ENCODE peak calls at places on chromosomes 16 and 17, in six cellular contexts. E is H1, B is A549, K is GM12878, H is HepG2, M is K562. O is an unnamed sample.

GRCh38 chr17:44926841-44927525 is 11.7 kb upstream of the GFAP start:
- DNase-seq in E (no peak), K (no peak), H (no peak), M (no peak), B (no peak), O (no peak)

GRCh38 chr17:20121359-20122235 is 112.4 kb downstream of the SPECC1 start:
- DNase-seq in K (peak; percentile 23), E (peak; percentile 64), H (peak; percentile 50), M (peak; percentile 62), B (peak; percentile 68), O (peak; percentile 62)

GRCh38 chr17:66661857-66662256 is 173.1 kb upstream of the CACNG5 start:
- DNase-seq in M (no peak), B (no peak), E (no peak), H (no peak), K (no peak), O (no peak)

GRCh38 chr16:84065536-84066132 is 23.0 kb upstream of the SLC38A8 start:
- DNase-seq in M (peak; percentile 62), B (peak; percentile 62), H (peak; percentile 58), K (no peak), E (no peak), O (peak; percentile 62)

GRCh38 chr16:84183911-84184310 is 2.9 kb downstream of the TAF1C start:
- DNase-seq in H (no peak), B (peak; percentile 46), K (no peak), M (no peak), E (no peak), O (no peak)

GRCh38 chr17:69405096-69405495 is 9.4 kb upstream of the MAP2K6 start:
- DNase-seq in M (no peak), B (peak; percentile 32), K (no peak), H (no peak), E (no peak), O (no peak)

GRCh38 chr16:31696968-31697743 is 169.5 kb downstream of the AHSP start:
- DNase-seq in E (no peak), B (peak; percentile 42), M (peak; percentile 65), K (no peak), H (peak; percentile 64), O (peak; percentile 53)

GRCh38 chr16:77223184-77223583 is 24.0 kb downstream of the SYCE1L start:
- DNase-seq in E (no peak), M (peak; percentile 48), B (peak; percentile 27), K (no peak), H (no peak), O (no peak)

GRCh38 chr16:73037845-73038570 is 9.9 kb downstream of the ZFHX3 start:
- DNase-seq in K (no peak), E (no peak), M (peak; percentile 69), H (peak; percentile 95), B (no peak), O (no peak)

GRCh38 chr17:81646869-81647600 is 9.3 kb downstream of the PDE6G start:
- DNase-seq in B (no peak), K (no peak), H (no peak), E (no peak), M (peak; percentile 78), O (no peak)

GRCh38 chr16:68605746-68606145 is 39.4 kb upstream of the CDH3 start:
- DNase-seq in M (no peak), H (no peak), E (no peak), K (no peak), B (no peak), O (no peak)

GRCh38 chr16:57184890-57185445 is 871 bp downstream of the PSME3IP1 start:
- DNase-seq in E (no peak), H (no peak), B (no peak), M (no peak), K (no peak), O (no peak)

GRCh38 chr17:67138392-67138791 is 94.0 kb downstream of the CACNG1 start:
- DNase-seq in H (peak; percentile 7), B (no peak), M (no peak), K (no peak), E (no peak), O (no peak)

GRCh38 chr17:46026045-46026814 is 27.2 kb downstream of the STH start:
- DNase-seq in B (no peak), H (no peak), K (no peak), E (no peak), M (no peak), O (no peak)

GRCh38 chr16:30741461-30741914 is 6.7 kb upstream of the PHKG2 start:
- DNase-seq in E (no peak), K (no peak), B (peak; percentile 88), M (no peak), H (peak; percentile 61), O (peak; percentile 92)

GRCh38 chr17:49965522-49965905 is 3.5 kb upstream of the DLX4 start:
- DNase-seq in M (no peak), H (no peak), B (no peak), K (no peak), E (no peak), O (no peak)

DNA sequence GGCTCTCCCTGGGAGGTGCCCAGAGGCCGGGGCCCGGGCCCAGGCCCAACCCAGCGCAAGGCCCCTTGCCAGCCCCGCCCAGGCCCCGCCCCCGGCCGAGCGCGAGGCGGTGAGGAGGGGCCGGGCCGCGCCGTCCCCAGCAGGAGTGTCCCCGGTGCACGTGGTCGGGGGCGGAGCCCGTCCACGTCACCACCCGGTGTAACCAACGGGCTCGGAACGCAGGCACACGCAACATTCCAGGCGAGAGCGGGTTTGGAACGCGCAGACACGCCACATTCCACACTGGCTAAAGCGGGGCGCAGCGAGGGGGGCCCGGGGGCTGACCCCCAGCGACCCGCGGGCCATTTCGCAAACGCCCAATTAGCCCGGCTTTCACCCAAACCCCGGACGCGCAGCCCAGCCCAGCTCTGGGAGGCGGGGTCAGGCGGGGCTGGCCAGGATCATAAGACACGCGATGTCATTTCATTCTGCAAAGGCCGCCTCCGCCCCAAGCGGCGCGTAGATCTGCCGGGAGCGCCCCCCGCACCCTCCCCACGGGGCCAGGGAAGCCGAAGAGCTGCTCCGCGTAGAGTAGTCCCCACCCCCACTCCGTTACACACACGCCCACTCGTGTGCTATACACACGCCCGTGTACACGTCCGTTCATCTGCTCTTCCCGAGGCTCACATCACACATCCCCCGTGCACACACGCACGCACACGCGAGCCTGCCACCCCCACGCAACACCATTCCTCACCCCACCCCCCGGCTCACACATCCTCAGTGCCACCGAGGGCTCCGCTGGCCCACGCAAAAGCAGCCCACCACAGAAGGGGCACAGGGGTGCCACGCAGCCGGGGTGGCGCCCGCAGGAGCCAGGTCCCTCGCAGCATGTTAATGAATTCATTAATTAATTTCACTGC is 1.0 kb downstream of the MNT start:
- DNase-seq in M (peak; percentile 86), H (peak; percentile 91), E (peak; percentile 82), B (peak; percentile 98), K (peak; percentile 60), O (peak; percentile 94)
- TF ChIP-seq POLR2A in M (peak; percentile 81), H (peak; percentile 76), E (peak; percentile 16), B (peak; percentile 48), K (peak; percentile 87), O (peak; percentile 89)

DNA sequence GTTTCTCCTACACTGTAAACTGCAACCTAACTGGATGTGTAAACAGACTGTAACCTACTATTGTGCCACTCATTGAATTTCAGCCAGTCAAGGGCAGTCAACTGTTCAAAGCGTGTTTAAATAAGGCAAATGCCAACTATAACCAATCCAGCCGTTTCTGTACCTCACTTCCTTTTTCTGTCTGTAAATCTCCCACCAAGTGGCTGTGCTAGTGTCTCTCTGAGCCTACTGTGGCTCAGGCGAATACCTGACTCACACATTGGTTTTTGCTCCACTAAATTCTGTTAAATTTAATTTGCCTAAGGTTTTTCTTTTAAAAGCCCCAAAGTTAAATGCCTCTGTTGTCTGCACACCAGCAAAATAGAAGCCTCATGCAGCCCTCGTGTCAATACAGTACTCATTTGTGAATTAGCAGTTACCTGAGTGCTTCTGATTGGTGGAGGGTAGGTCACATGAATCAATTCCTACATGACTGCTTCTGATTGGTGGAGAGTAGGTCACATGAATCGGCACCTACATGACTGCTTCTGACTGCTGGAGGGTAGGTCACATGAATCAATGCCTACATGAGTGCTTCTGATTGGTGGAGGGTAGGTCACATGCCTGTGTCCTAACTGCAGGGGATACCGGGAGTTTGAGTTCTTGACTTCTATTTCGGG is 31.1 kb upstream of the CCR7 start:
- DNase-seq in B (peak; percentile 98), K (peak; percentile 59), H (peak; percentile 62), M (peak; percentile 71), E (no peak), O (peak; percentile 10)
- TF ChIP-seq RFX5 in B (no peak), K (no peak), H (no peak), M (no peak), E (no peak), O (no peak)

DNA sequence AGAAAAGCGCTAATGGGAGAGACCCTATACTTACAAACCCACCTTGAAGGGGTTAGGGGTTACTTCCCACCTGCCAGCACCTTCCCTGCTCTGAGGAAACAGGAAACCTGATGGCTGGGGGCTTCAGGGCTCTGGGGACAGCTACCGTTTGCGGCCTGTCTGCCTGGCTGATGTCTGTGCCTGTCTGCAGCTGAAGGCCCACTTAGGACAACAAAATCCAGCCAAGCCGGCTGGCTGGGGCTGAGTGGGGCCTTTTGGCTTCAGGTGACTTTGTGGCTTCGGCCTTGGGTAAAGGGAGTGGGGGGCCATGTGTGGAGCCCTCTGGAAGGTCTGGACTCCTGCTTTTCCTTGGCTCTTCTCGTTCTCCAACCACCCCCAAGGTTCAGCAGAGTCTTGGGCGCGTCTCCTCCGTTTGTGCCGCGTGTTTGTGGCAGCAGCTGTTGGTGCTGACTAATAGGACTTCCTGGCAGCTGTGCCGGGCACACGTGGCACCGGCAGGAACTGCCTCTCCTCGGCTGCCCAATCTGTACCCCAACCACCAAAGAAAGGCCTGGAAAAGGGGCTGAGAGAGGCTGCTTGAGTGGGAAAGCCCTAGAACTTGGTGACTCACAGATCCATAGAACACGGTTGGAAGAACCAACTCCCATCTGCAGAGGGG is 186.7 kb downstream of the MSI2 start:
- DNase-seq in H (no peak), B (peak; percentile 40), M (no peak), K (no peak), E (no peak), O (no peak)
- TF ChIP-seq POLR2A in H (no peak), B (no peak), M (no peak), K (no peak), E (no peak), O (no peak)

GRCh38 chr16:88295526-88296436 is 87.0 kb upstream of the ZNF469 start:
- DNase-seq in H (no peak), B (no peak), E (no peak), K (no peak), M (no peak), O (no peak)

GRCh38 chr16:88296437-88297177 is 86.2 kb upstream of the ZNF469 start:
- DNase-seq in H (no peak), B (no peak), M (no peak), K (no peak), E (no peak), O (no peak)

GRCh38 chr16:88298882-88299745 is 83.6 kb upstream of the ZNF469 start:
- DNase-seq in K (no peak), B (no peak), H (no peak), M (no peak), E (no peak), O (peak; percentile 68)

GRCh38 chr16:88298166-88298881 is 84.4 kb upstream of the ZNF469 start:
- DNase-seq in E (no peak), H (no peak), K (no peak), M (no peak), B (no peak), O (peak; percentile 60)

DNA sequence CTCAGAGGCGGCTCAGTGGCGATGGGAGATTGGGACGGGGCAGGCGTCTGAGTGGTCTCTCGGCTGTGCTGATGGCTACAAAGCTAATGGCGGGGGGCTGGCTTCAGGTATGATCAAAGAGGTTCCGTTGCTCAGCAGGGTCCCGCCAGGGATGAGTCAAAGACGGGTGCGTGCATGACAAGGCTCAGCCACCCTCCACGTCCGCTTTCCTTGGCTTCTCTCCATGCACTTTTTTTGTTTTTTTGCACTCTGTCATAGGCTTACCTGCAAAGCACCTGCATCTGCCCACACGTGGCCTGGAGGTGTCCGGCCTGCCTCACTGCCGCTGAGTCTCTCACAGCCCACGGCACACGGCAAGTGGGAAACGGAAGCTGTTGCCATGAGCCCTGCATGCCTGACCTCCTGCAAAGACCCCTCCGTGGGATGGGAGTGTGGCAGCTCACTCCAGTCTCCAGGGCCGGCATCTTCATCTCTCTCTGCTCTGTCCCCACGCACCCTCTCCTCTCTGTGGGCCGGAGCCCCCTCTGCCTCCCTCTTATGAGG is 85.5 kb upstream of the ZNF469 start:
- DNase-seq in E (no peak), M (no peak), K (no peak), H (no peak), B (no peak), O (no peak)
- TF ChIP-seq RFX5 in E (no peak), M (no peak), K (no peak), H (no peak), B (no peak), O (no peak)

O was measured in IMR-90.